ENCODE peak calls at places on chromosome 14, in five cellular contexts. H, O, F, P and W are unnamed samples.

GRCh38 chr14:101862177-101862576 is 100.7 kb downstream of the PPP2R5C start:
- DNase-seq in H (no peak), O (no peak), F (peak), P (no peak), W (peak)

GRCh38 chr14:51283402-51283825 is 43.4 kb downstream of the TMX1 start:
- DNase-seq in H (peak), O (peak), F (peak), P (no peak), W (peak)

GRCh38 chr14:64689292-64689691 is 14.9 kb upstream of the PLEKHG3 start:
- DNase-seq in H (no peak), O (no peak), F (no peak), P (no peak), W (no peak)

GRCh38 chr14:105908481-105908911 is 382.1 kb downstream of the TMEM121 start:
- DNase-seq in H (no peak), O (peak), F (no peak), P (no peak), W (no peak)

GRCh38 chr14:58738876-58739275 is 101.1 kb downstream of the DACT1 start:
- DNase-seq in H (no peak), O (no peak), F (no peak), P (no peak), W (no peak)

GRCh38 chr14:51597511-51597920 is 54.2 kb upstream of the FRMD6 start:
- DNase-seq in H (no peak), O (no peak), F (no peak), P (no peak), W (peak)

GRCh38 chr14:73457935-73458218 is 469 bp downstream of the NUMB start:
- DNase-seq in H (no peak), O (no peak), F (no peak), P (no peak), W (no peak)

GRCh38 chr14:102888748-102889147 is 33.7 kb upstream of the AMN start:
- DNase-seq in H (no peak), O (no peak), F (no peak), P (no peak), W (no peak)

GRCh38 chr14:33765251-33765650 is 185.6 kb downstream of the EGLN3 start:
- DNase-seq in H (no peak), O (no peak), F (peak), P (no peak), W (peak)

GRCh38 chr14:24367506-24368214 is at the start of gene NFATC4:
- DNase-seq in H (no peak), O (peak), F (peak), P (peak), W (peak)

GRCh38 chr14:25911831-25912230 is 686.0 kb downstream of the NOVA1 start:
- DNase-seq in H (no peak), O (no peak), F (no peak), P (no peak), W (no peak)

GRCh38 chr14:65664436-65664835 is 251.9 kb downstream of the FUT8 start:
- DNase-seq in H (no peak), O (no peak), F (no peak), P (no peak), W (no peak)

GRCh38 chr14:98136019-98136418 is 1136.0 kb downstream of the BCL11B start:
- DNase-seq in H (no peak), O (no peak), F (no peak), P (no peak), W (no peak)